ENCODE peak calls at places on chromosomes 6 and 20, in seven cellular contexts. One of them, this sample, is unnamed.

GRCh38 chr20:35742741-35743523 is 872 bp upstream of the RBM39 start:
- DNase-seq in lower leg skin: no peak
- DNase-seq in AG09319: no peak
- DNase-seq in A549: peak; percentile 33
- DNase-seq in astrocyte: no peak
- DNase-seq in GM20000: peak; percentile 40
- DNase-seq in foreskin fibroblast: no peak
- DNase-seq in this sample: no peak

GRCh38 chr6:53361549-53362031 is 12.8 kb upstream of the ELOVL5 start:
- DNase-seq in lower leg skin: no peak
- DNase-seq in AG09319: no peak
- DNase-seq in astrocyte: peak; percentile 34
- DNase-seq in A549: peak; percentile 27
- DNase-seq in foreskin fibroblast: peak; percentile 83
- DNase-seq in GM20000: peak; percentile 47
- DNase-seq in this sample: no peak

GRCh38 chr6:45589367-45589766 is 211.6 kb upstream of the SUPT3H start:
- DNase-seq in lower leg skin: no peak
- DNase-seq in GM20000: no peak
- DNase-seq in astrocyte: no peak
- DNase-seq in AG09319: no peak
- DNase-seq in A549: no peak
- DNase-seq in foreskin fibroblast: no peak
- DNase-seq in this sample: no peak

GRCh38 chr20:20594171-20594530 is 118.3 kb downstream of the RALGAPA2 start:
- DNase-seq in astrocyte: peak; percentile 3
- DNase-seq in lower leg skin: no peak
- DNase-seq in GM20000: no peak
- DNase-seq in AG09319: no peak
- DNase-seq in foreskin fibroblast: peak; percentile 53
- DNase-seq in A549: peak; percentile 42
- DNase-seq in this sample: no peak

GRCh38 chr6:17015551-17016381 is 86.1 kb upstream of the STMND1 start:
- DNase-seq in lower leg skin: no peak
- DNase-seq in AG09319: no peak
- DNase-seq in GM20000: no peak
- DNase-seq in foreskin fibroblast: peak; percentile 23
- DNase-seq in astrocyte: no peak
- DNase-seq in A549: no peak
- DNase-seq in this sample: no peak

GRCh38 chr6:166435574-166435973 is 52.8 kb upstream of the MPC1 start:
- DNase-seq in AG09319: no peak
- DNase-seq in astrocyte: no peak
- DNase-seq in foreskin fibroblast: peak; percentile 25
- DNase-seq in A549: no peak
- DNase-seq in lower leg skin: peak; percentile 62
- DNase-seq in GM20000: no peak
- DNase-seq in this sample: no peak

GRCh38 chr6:142207265-142207877 is 60.3 kb downstream of the VTA1 start:
- DNase-seq in astrocyte: peak; percentile 16
- DNase-seq in foreskin fibroblast: peak; percentile 76
- DNase-seq in A549: peak; percentile 49
- DNase-seq in lower leg skin: no peak
- DNase-seq in AG09319: peak; percentile 29
- DNase-seq in GM20000: no peak
- DNase-seq in this sample: no peak

GRCh38 chr6:89411269-89412070 is 603 bp downstream of the RRAGD start:
- DNase-seq in GM20000: peak; percentile 74
- DNase-seq in A549: no peak
- DNase-seq in AG09319: no peak
- DNase-seq in lower leg skin: peak; percentile 27
- DNase-seq in foreskin fibroblast: peak; percentile 42
- DNase-seq in astrocyte: no peak
- DNase-seq in this sample: peak; percentile 84

GRCh38 chr6:164151161-164151728 is 736.7 kb downstream of the QKI start:
- DNase-seq in GM20000: no peak
- DNase-seq in foreskin fibroblast: no peak
- DNase-seq in lower leg skin: no peak
- DNase-seq in AG09319: no peak
- DNase-seq in A549: no peak
- DNase-seq in astrocyte: peak; percentile 37
- DNase-seq in this sample: no peak

GRCh38 chr6:63636516-63636968 is 940 bp downstream of the PHF3 start:
- DNase-seq in AG09319: no peak
- DNase-seq in lower leg skin: peak; percentile 65
- DNase-seq in A549: peak; percentile 39
- DNase-seq in GM20000: peak; percentile 55
- DNase-seq in foreskin fibroblast: peak; percentile 54
- DNase-seq in astrocyte: peak; percentile 33
- DNase-seq in this sample: no peak

GRCh38 chr6:138107752-138108592 is 753 bp upstream of the PERP start:
- DNase-seq in AG09319: no peak
- DNase-seq in foreskin fibroblast: no peak
- DNase-seq in astrocyte: no peak
- DNase-seq in lower leg skin: peak; percentile 59
- DNase-seq in A549: peak; percentile 24
- DNase-seq in GM20000: peak; percentile 52
- DNase-seq in this sample: no peak

GRCh38 chr6:11766589-11767450 is 11.8 kb downstream of the ADTRP start:
- DNase-seq in lower leg skin: no peak
- DNase-seq in foreskin fibroblast: peak; percentile 94
- DNase-seq in AG09319: peak; percentile 83
- DNase-seq in A549: peak; percentile 87
- DNase-seq in astrocyte: peak; percentile 99
- DNase-seq in GM20000: no peak
- DNase-seq in this sample: no peak

GRCh38 chr20:31818376-31818908 is 714 bp upstream of the MYLK2 start:
- DNase-seq in A549: no peak
- DNase-seq in foreskin fibroblast: no peak
- DNase-seq in lower leg skin: no peak
- DNase-seq in astrocyte: no peak
- DNase-seq in AG09319: no peak
- DNase-seq in GM20000: no peak
- DNase-seq in this sample: no peak

GRCh38 chr20:33945391-33946079 is 48.2 kb upstream of the RALY start:
- DNase-seq in AG09319: peak; percentile 46
- DNase-seq in foreskin fibroblast: peak; percentile 79
- DNase-seq in astrocyte: peak; percentile 51
- DNase-seq in GM20000: no peak
- DNase-seq in A549: peak; percentile 11
- DNase-seq in lower leg skin: no peak
- DNase-seq in this sample: no peak

GRCh38 chr20:3751664-3752385 is 15.7 kb downstream of the ADISSP start:
- DNase-seq in astrocyte: peak; percentile 18
- DNase-seq in lower leg skin: peak; percentile 62
- DNase-seq in GM20000: peak; percentile 82
- DNase-seq in A549: peak; percentile 48
- DNase-seq in foreskin fibroblast: no peak
- DNase-seq in AG09319: no peak
- DNase-seq in this sample: no peak

GRCh38 chr20:38059832-38060231 is 26.3 kb downstream of the RPRD1B start:
- DNase-seq in AG09319: no peak
- DNase-seq in foreskin fibroblast: no peak
- DNase-seq in astrocyte: no peak
- DNase-seq in GM20000: no peak
- DNase-seq in lower leg skin: no peak
- DNase-seq in A549: peak; percentile 77
- DNase-seq in this sample: no peak

GRCh38 chr6:118894425-118895240 is 681 bp downstream of the ASF1A start:
- DNase-seq in foreskin fibroblast: peak; percentile 86
- DNase-seq in A549: peak; percentile 45
- DNase-seq in AG09319: no peak
- DNase-seq in astrocyte: peak; percentile 47
- DNase-seq in lower leg skin: peak; percentile 42
- DNase-seq in GM20000: peak; percentile 81
- DNase-seq in this sample: peak; percentile 87
- TF ChIP-seq CTCF in foreskin fibroblast: no peak
- TF ChIP-seq CTCF in A549: no peak
- TF ChIP-seq CTCF in AG09319: no peak
- TF ChIP-seq CTCF in astrocyte: no peak
- TF ChIP-seq CTCF in lower leg skin: no peak
- TF ChIP-seq CTCF in GM20000: no peak
- TF ChIP-seq CTCF in this sample: no peak

DNA sequence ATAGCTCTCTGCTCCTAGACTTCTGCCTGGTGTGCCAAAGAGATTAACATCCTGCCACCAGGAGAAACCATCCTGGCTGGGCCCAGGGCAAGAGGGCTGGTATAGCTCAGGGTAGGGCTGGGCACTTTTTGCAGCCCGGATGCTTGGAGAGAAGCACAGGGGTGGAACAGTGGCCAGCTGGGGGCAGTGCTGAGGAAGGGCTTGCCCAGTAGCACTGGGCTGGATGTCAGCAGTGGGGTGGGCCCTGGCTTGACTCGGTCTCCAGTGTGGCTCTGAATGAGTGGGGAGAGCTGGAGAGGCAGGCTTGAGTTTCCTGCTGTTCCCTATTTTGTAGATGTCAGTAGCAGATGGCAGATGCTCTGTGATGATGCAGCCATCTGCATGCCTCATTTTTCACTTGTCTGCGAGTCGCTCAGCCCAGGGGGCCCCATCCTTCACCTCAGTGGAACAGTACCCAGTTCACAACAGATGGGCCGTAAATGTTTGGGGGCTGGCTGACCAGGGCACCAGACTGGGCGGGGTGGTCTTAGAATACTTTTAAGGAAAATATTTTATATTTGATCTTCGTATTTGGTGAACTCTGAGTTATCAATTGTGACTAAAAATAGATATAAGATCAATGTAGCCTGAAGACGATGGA is 56.4 kb upstream of the TULP1 start:
- DNase-seq in astrocyte: no peak
- DNase-seq in A549: peak; percentile 12
- DNase-seq in GM20000: peak; percentile 15
- DNase-seq in lower leg skin: peak; percentile 50
- DNase-seq in foreskin fibroblast: peak; percentile 64
- DNase-seq in AG09319: no peak
- DNase-seq in this sample: no peak
- TF ChIP-seq CTCF in astrocyte: peak; percentile 5
- TF ChIP-seq CTCF in A549: no peak
- TF ChIP-seq CTCF in GM20000: peak; percentile 25
- TF ChIP-seq CTCF in lower leg skin: no peak
- TF ChIP-seq CTCF in foreskin fibroblast: peak; percentile 45
- TF ChIP-seq CTCF in AG09319: peak; percentile 15
- TF ChIP-seq CTCF in this sample: peak; percentile 48

GRCh38 chr20:16290358-16290757 is 282.9 kb downstream of the KIF16B start:
- DNase-seq in GM20000: no peak
- DNase-seq in AG09319: no peak
- DNase-seq in foreskin fibroblast: no peak
- DNase-seq in A549: no peak
- DNase-seq in astrocyte: no peak
- DNase-seq in lower leg skin: no peak
- DNase-seq in this sample: no peak
- TF ChIP-seq CTCF in GM20000: no peak
- TF ChIP-seq CTCF in AG09319: no peak
- TF ChIP-seq CTCF in foreskin fibroblast: no peak
- TF ChIP-seq CTCF in A549: no peak
- TF ChIP-seq CTCF in astrocyte: no peak
- TF ChIP-seq CTCF in lower leg skin: no peak
- TF ChIP-seq CTCF in this sample: no peak

GRCh38 chr20:55586626-55587025 is 418.7 kb downstream of the CBLN4 start:
- DNase-seq in GM20000: no peak
- DNase-seq in AG09319: no peak
- DNase-seq in foreskin fibroblast: no peak
- DNase-seq in astrocyte: no peak
- DNase-seq in A549: no peak
- DNase-seq in lower leg skin: no peak
- DNase-seq in this sample: no peak

GRCh38 chr20:55584964-55585363 is 420.4 kb downstream of the CBLN4 start:
- DNase-seq in AG09319: no peak
- DNase-seq in astrocyte: no peak
- DNase-seq in foreskin fibroblast: no peak
- DNase-seq in A549: no peak
- DNase-seq in lower leg skin: no peak
- DNase-seq in GM20000: no peak
- DNase-seq in this sample: no peak

GRCh38 chr20:55582498-55582897 is 422.8 kb downstream of the CBLN4 start:
- DNase-seq in astrocyte: no peak
- DNase-seq in A549: no peak
- DNase-seq in GM20000: no peak
- DNase-seq in lower leg skin: no peak
- DNase-seq in AG09319: no peak
- DNase-seq in foreskin fibroblast: no peak
- DNase-seq in this sample: no peak

GRCh38 chr20:55583036-55583435 is 422.3 kb downstream of the CBLN4 start:
- DNase-seq in lower leg skin: no peak
- DNase-seq in foreskin fibroblast: no peak
- DNase-seq in GM20000: no peak
- DNase-seq in A549: no peak
- DNase-seq in AG09319: no peak
- DNase-seq in astrocyte: no peak
- DNase-seq in this sample: no peak

DNA sequence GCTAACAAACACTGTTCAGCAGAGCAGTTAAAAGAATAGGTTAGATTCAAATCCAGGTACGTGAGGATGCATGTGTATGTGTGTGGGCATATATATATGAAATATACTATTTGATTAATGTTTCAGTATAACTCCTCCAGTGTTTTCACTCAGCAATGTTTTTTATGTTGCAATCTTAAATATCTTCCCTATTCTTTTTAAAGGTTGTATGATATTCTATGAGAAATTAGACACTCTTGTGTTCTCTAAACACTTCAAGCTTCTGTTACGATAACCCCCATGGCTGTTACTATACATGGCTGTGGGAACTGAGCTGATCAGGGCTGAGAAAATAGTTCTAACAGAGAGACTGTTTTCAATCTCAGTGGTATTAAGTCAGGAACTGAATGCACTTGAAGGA is 421.0 kb downstream of the CBLN4 start:
- DNase-seq in lower leg skin: no peak
- DNase-seq in A549: no peak
- DNase-seq in AG09319: no peak
- DNase-seq in foreskin fibroblast: no peak
- DNase-seq in GM20000: no peak
- DNase-seq in astrocyte: no peak
- DNase-seq in this sample: no peak
- TF ChIP-seq CTCF in lower leg skin: no peak
- TF ChIP-seq CTCF in A549: no peak
- TF ChIP-seq CTCF in AG09319: no peak
- TF ChIP-seq CTCF in foreskin fibroblast: no peak
- TF ChIP-seq CTCF in GM20000: no peak
- TF ChIP-seq CTCF in astrocyte: no peak
- TF ChIP-seq CTCF in this sample: no peak

This sample was measured in osteocyte.